ENCODE peak calls at places on chromosomes 12 and 14, in seven cellular contexts. O is glutamatergic neuron, P is left ventricle myocardium inferior, K is GM06990, G is progenitor cell of endocrine pancreas, A is mucosa of descending colon, M is IMR-90. I is an unnamed sample.

GRCh38 chr14:92930737-92931602 is 8.0 kb downstream of the CHGA start:
- DNase-seq in O (no peak), G (no peak), P (no peak), A (no peak), M (no peak), K (no peak), I (no peak)

GRCh38 chr14:92914087-92914656 is 8.8 kb upstream of the CHGA start:
- DNase-seq in O (no peak), A (peak; percentile 61), M (peak; percentile 15), G (peak; percentile 60), P (no peak), K (no peak), I (peak; percentile 71)

GRCh38 chr12:19183121-19183838 is 53.7 kb downstream of the PLEKHA5 start:
- DNase-seq in G (no peak), P (no peak), O (no peak), K (no peak), M (peak; percentile 37), A (no peak), I (no peak)

GRCh38 chr12:40152783-40153383 is 47.0 kb upstream of the SLC2A13 start:
- DNase-seq in M (peak; percentile 32), O (peak; percentile 64), P (peak; percentile 30), K (no peak), A (peak; percentile 74), G (peak; percentile 14), I (peak; percentile 49)

GRCh38 chr14:78997811-78998210 is 827.6 kb downstream of the NRXN3 start:
- DNase-seq in M (peak; percentile 71), K (no peak), G (no peak), O (no peak), A (peak; percentile 29), P (no peak), I (no peak)

GRCh38 chr14:51443195-51444018 is 203.4 kb downstream of the TMX1 start:
- DNase-seq in K (no peak), A (no peak), O (no peak), P (no peak), M (peak; percentile 61), G (no peak), I (no peak)

GRCh38 chr12:103272949-103273348 is 222.8 kb downstream of the C12orf42 start:
- DNase-seq in A (no peak), K (no peak), G (no peak), M (no peak), P (no peak), O (no peak), I (no peak)

GRCh38 chr14:24806061-24806678 is 172.2 kb upstream of the GZMB start:
- DNase-seq in G (peak; percentile 72), P (peak; percentile 68), A (peak; percentile 96), O (peak; percentile 82), M (peak; percentile 45), K (peak; percentile 3), I (peak; percentile 59)

GRCh38 chr12:127373572-127373971 is 893.4 kb upstream of the TMEM132C start:
- DNase-seq in M (no peak), A (no peak), P (no peak), K (no peak), O (no peak), G (no peak), I (no peak)

GRCh38 chr12:77045183-77045582 is 20.2 kb downstream of the E2F7 start:
- DNase-seq in O (no peak), K (no peak), M (no peak), A (no peak), P (no peak), G (no peak), I (no peak)

GRCh38 chr12:124727244-124727673 is 136.4 kb downstream of the SCARB1 start:
- DNase-seq in K (peak; percentile 45), G (no peak), M (no peak), O (peak; percentile 50), P (peak; percentile 72), A (peak; percentile 43), I (peak; percentile 45)

GRCh38 chr12:94100254-94100653 is 48.1 kb upstream of the PLXNC1 start:
- DNase-seq in K (no peak), O (no peak), M (peak; percentile 58), A (no peak), P (no peak), G (no peak), I (no peak)

GRCh38 chr12:29591140-29592020 is 93.9 kb upstream of the OVCH1 start:
- DNase-seq in P (no peak), O (peak; percentile 26), G (no peak), M (peak; percentile 24), K (no peak), A (no peak), I (peak; percentile 25)

GRCh38 chr12:51391047-51391837 is at the start of gene GALNT6:
- DNase-seq in A (peak; percentile 83), G (peak; percentile 64), P (no peak), K (peak; percentile 85), M (no peak), O (peak; percentile 29), I (peak; percentile 9)

GRCh38 chr12:107732365-107732764 is 28.6 kb downstream of the PRDM4 start:
- DNase-seq in A (no peak), M (no peak), K (no peak), G (no peak), P (no peak), O (no peak), I (no peak)

GRCh38 chr12:18863769-18864500 is 126.0 kb downstream of the CAPZA3 start:
- DNase-seq in O (no peak), A (no peak), G (no peak), M (no peak), K (no peak), P (no peak), I (no peak)

GRCh38 chr12:56237552-56237951 is 7.7 kb downstream of the SLC39A5 start:
- DNase-seq in A (no peak), P (no peak), G (no peak), K (no peak), M (peak; percentile 34), O (no peak), I (no peak)

GRCh38 chr14:77059276-77059934 is 30.9 kb upstream of the IRF2BPL start:
- DNase-seq in G (peak; percentile 49), K (no peak), O (peak; percentile 45), M (peak; percentile 91), A (no peak), P (no peak), I (peak; percentile 64)

GRCh38 chr14:97948841-97949240 is 1151.7 kb downstream of the VRK1 start:
- DNase-seq in M (no peak), A (no peak), K (no peak), P (no peak), G (no peak), O (no peak), I (no peak)

DNA sequence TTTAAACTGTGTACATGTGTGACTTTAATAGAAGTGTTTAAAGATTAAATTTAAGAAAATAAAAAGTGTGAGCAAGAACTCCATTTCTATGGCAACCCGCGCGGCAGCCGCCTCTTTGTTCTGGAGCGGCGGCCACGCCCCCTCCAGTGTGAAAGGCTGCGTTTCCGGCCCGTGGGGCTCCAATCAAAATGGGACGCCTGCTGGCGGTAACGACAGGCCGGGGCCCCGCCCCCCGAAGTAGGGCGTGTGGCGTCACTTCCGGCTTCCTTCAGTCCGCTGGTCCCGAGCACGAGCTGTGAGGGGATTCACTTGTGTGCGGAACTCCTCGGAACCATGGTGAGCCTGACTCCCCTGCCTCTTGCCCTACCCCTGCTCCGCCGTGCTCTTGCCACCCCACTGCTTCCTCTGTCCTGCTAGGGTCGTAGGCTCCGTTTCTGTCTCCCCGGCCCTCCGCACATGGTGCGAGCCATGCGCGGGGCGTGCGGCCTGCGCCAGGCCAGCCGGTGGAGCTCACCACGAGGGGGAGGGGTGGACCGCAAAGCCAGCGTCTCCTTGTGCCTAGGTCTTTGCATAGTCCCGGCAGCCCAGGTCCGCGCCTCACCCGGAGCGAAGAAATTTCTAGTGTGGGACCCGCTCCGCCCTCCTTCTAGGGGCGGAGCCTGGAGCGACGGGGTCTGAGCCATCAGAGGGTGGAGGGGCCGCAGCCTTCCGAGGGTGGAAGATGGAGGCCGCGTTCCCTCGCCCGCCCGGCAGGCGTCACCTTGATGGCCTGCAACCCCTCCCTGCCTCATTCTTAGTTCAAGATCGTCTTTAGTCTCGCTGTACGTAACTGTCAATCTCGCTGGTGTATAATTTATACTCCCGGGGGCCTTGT is at the start of gene CCT2:
- DNase-seq in P (peak; percentile 98), O (peak; percentile 97), M (peak; percentile 94), K (peak; percentile 97), A (peak; percentile 98), G (peak; percentile 88), I (peak; percentile 90)
- TF ChIP-seq CTCF in P (peak; percentile 47), O (peak; percentile 63), M (peak; percentile 45), K (peak; percentile 41), A (no peak), G (peak; percentile 55), I (peak; percentile 64)

DNA sequence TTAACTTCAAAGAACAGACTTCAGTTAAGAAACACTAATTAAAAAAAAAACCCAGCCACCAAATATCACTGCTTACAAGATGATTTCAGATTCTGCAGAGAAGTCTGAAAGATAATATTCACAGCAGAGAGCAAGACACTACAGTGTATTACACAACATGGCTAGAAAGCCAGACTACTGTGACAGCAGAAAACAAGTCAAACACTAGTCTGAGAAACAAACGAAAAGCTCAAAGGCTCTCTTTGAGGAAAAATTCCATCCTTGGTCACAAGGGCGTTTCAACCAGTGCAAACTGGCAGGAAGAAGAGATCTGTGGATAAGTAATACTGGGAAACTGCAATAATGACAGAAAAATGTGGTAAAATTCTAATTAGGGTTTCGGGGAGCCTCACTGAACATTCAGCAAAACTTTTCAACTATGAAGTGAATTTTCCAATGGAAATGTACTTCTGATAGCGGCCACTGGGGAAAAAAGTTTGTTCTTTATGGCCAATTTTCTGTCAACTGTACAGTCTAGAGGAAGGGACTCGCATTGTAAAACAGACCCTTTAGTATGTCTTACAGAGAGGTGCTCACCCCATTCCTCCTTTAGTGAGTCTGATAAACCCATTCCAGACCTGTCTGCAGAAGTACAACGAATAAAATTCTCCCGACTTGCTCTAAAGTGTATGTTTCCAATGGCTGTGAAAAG is 50.4 kb downstream of the ACADS start:
- DNase-seq in P (no peak), O (no peak), A (no peak), K (no peak), M (no peak), G (no peak), I (no peak)
- TF ChIP-seq CTCF in P (peak; percentile 21), O (peak; percentile 56), A (no peak), K (no peak), M (no peak), G (peak; percentile 24), I (peak; percentile 54)

DNA sequence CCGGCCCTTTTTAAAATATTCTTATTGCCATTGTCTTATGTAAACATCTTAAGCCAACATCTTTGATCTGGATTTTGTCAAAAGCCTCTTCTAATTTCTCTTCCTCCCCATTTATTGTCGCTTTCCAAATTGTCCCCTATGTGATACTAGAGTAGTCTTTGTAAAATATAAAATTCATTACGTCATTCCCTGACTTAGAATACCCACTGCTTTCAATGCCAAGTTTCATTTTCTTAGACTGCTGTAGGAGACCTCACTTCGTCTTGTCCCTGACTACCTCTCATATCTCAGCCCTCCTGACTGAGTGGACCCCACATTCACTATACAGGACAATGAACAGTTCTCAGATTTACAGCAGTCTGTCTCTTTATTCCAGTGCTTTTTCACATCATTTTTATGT is 633.9 kb upstream of the LMO3 start:
- DNase-seq in G (no peak), A (no peak), M (no peak), K (no peak), O (no peak), P (no peak), I (no peak)
- TF ChIP-seq CTCF in G (no peak), A (no peak), M (no peak), K (no peak), O (no peak), P (no peak), I (no peak)

DNA sequence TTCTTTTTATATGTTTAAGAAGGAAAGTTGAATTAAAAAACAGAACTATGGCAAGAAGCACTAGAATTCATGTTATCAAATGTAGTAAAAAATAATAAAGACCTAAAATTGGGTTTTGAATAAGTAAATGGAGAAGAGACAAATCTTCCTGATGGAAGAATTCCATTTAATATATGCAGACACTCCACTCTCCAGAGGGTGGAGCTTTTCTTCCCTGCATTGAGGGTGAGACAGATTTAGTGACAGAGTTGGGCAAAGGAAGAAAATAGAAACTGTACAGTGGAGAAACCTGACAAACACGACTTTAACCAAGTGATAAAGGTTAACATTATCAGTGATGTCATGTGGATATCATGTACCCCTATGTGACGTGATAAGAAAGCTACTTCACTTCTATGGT is 217.6 kb downstream of the PRKD1 start:
- DNase-seq in M (peak; percentile 7), P (no peak), O (no peak), K (no peak), G (no peak), A (no peak), I (no peak)
- TF ChIP-seq CTCF in M (peak; percentile 33), P (peak; percentile 58), O (no peak), K (no peak), G (peak; percentile 14), A (no peak), I (no peak)